ENCODE peak calls at places on chromosomes 12 and 14, in five cellular contexts. O is right atrium auricular region, X is progenitor cell of endocrine pancreas, Q is endothelial cell of umbilical vein, D is astrocyte of the spinal cord. I is an unnamed sample.

GRCh38 chr14:75292886-75293285 is 14.3 kb downstream of the FOS start:
- DNase-seq in O (no peak), X (no peak), Q (no peak), D (no peak), I (no peak)

GRCh38 chr12:122079038-122079531 is 529 bp downstream of the MLXIP start:
- DNase-seq in O (no peak), X (no peak), Q (peak; percentile 39), D (no peak), I (no peak)

GRCh38 chr12:46702581-46703344 is 123.0 kb downstream of the SLC38A4 start:
- DNase-seq in O (no peak), X (no peak), Q (no peak), D (no peak), I (no peak)

GRCh38 chr12:130026608-130027176 is 122.9 kb upstream of the TMEM132D start:
- DNase-seq in O (no peak), X (peak; percentile 37), Q (no peak), D (no peak), I (no peak)

GRCh38 chr12:122138181-122138580 is 35.8 kb downstream of the IL31 start:
- DNase-seq in O (no peak), X (no peak), Q (no peak), D (no peak), I (no peak)

GRCh38 chr12:29082522-29082921 is 66.6 kb upstream of the FAR2 start:
- DNase-seq in O (no peak), X (no peak), Q (no peak), D (no peak), I (no peak)

GRCh38 chr14:64496764-64497163 is 6.9 kb downstream of the ZBTB25 start:
- DNase-seq in O (no peak), X (no peak), Q (no peak), D (no peak), I (no peak)

GRCh38 chr12:90045559-90045958 is 336.9 kb upstream of the ATP2B1 start:
- DNase-seq in O (no peak), X (no peak), Q (no peak), D (no peak), I (no peak)

GRCh38 chr14:61188196-61188595 is 92.9 kb downstream of the TMEM30B start:
- DNase-seq in O (no peak), X (no peak), Q (peak; percentile 21), D (no peak), I (no peak)

GRCh38 chr12:56521209-56521589 is 421 bp upstream of the RBMS2 start:
- DNase-seq in O (no peak), X (no peak), Q (no peak), D (no peak), I (no peak)

GRCh38 chr12:10211101-10211974 is 1.3 kb upstream of the GABARAPL1 start:
- DNase-seq in O (peak; percentile 58), X (no peak), Q (no peak), D (no peak), I (no peak)

GRCh38 chr14:42374332-42374731 is 767.7 kb downstream of the LRFN5 start:
- DNase-seq in O (no peak), X (no peak), Q (no peak), D (peak; percentile 3), I (no peak)

GRCh38 chr12:71439362-71439612 is 311 bp upstream of the LGR5 start:
- DNase-seq in O (no peak), X (no peak), Q (no peak), D (no peak), I (no peak)

GRCh38 chr12:62767946-62768345 is 167.0 kb downstream of the PPM1H start:
- DNase-seq in O (no peak), X (no peak), Q (no peak), D (no peak), I (no peak)

GRCh38 chr12:16674885-16675284 is 68.9 kb upstream of the LMO3 start:
- DNase-seq in O (no peak), X (no peak), Q (no peak), D (no peak), I (no peak)
- TF ChIP-seq CTCF in O (no peak), X (peak; percentile 19), Q (no peak), D (no peak), I (no peak)

GRCh38 chr12:123905319-123905925 is 67.2 kb downstream of the CCDC92 start:
- DNase-seq in O (peak; percentile 80), X (no peak), Q (peak; percentile 73), D (peak; percentile 76), I (no peak)
- TF ChIP-seq CTCF in O (peak; percentile 56), X (peak; percentile 77), Q (peak; percentile 66), D (peak; percentile 78), I (peak; percentile 78)

GRCh38 chr12:96617178-96617577 is 127.8 kb downstream of the CFAP54 start:
- DNase-seq in O (no peak), X (no peak), Q (no peak), D (no peak), I (no peak)
- TF ChIP-seq CTCF in O (no peak), X (peak; percentile 35), Q (no peak), D (peak; percentile 9), I (peak; percentile 9)

GRCh38 chr14:96297000-96297399 is 41.0 kb downstream of the BDKRB1 start:
- DNase-seq in O (no peak), X (no peak), Q (peak; percentile 22), D (peak; percentile 29), I (no peak)
- TF ChIP-seq CTCF in O (peak; percentile 25), X (peak; percentile 68), Q (peak; percentile 15), D (peak; percentile 51), I (peak; percentile 64)

DNA sequence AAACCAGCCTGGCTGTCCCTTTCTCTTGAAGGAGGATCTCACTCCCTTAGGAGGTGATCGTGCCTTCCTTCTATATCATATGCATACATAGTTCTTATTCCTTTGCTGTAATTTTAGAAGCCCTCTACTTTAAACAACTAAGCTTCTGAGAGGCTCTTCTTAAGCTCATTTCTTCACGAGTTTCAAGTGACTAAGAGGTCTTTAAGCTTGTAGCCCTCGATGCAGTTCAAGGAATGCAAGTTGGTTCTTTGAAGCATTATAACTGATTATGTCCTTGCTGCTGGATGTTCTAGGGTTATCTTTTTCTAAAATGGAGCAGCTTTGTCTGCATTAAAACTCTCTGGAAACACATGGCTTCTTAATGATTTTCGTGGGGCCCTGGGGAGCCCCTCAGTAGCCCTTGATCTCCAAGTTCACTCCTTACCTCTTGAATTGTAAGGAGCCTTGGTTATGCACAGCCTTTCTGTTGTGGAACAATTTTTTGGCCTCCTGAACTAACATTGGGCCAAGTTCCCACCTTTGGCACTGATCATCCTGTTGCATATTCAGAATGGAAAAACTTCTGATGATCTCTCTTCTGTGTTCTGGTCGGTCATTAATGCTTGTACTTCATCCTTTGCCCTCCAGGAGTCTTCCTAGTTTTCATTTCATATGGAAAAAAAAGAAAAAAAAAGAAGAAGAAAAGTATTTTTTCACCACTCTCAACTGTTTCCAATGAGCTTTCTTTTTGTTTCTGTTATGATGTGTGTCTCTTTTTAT is 12.6 kb downstream of the RASSF8 start:
- DNase-seq in O (no peak), X (no peak), Q (peak; percentile 25), D (peak; percentile 39), I (no peak)
- TF ChIP-seq CTCF in O (no peak), X (peak; percentile 45), Q (peak; percentile 8), D (peak; percentile 37), I (peak; percentile 49)

GRCh38 chr12:92829683-92830282 is 99.3 kb downstream of the EEA1 start:
- DNase-seq in O (no peak), X (no peak), Q (no peak), D (no peak), I (no peak)

GRCh38 chr12:92828565-92828964 is 100.5 kb downstream of the EEA1 start:
- DNase-seq in O (no peak), X (no peak), Q (no peak), D (no peak), I (no peak)

DNA sequence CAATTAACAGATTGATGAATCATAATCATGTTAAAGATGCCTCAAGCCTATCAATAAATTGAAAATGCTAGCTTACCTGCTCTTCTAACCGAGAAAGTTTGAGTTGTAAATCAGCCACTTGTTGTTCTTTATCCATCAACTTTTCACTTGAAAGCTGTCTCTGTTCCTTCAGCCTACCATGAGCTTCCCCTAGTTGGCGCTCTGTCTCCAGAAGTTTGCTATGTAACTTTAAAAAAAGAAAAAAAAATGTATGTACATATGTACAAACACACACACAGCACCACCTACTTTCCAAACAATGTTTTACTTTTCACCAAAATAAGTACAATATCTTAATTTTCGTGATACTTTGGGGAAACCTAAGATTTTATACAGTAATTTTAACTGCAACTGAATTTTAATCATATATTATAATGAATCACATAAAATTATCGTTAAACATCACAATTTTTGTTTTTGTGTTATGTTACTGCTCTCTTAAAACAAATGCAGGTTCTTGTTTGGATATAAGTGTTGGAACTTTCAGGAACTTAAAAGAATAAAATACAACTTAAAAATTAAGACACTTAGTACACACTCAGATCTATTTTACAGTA is 101.2 kb downstream of the EEA1 start:
- DNase-seq in O (no peak), X (no peak), Q (peak; percentile 69), D (peak; percentile 49), I (no peak)
- TF ChIP-seq CTCF in O (peak; percentile 12), X (peak; percentile 71), Q (peak; percentile 67), D (peak; percentile 95), I (peak; percentile 76)

I was measured in osteocyte.